ENCODE peak calls at places on chromosomes 2 and 18, in five cellular contexts. E is Right ventricle myocardium superior; J is AG04450; L is stimulated activated CD4-positive, alpha-beta T cell treated with anti-CD3 and anti-CD28 coated beads, TNF-alpha, amount 100 ng/mL, for 1 hour; U is activated naive CD4-positive, alpha-beta T cell treated with Interleukin-2 at 50 U/mL for 16 hours. C is an unnamed sample.

GRCh38 chr18:75896865-75897264 is 469.4 kb upstream of the SMIM21 start:
- DNase-seq in E (no peak), J (no peak), L (no peak), U (no peak), C (no peak)

GRCh38 chr2:158973111-158973510 is 4.7 kb downstream of the TANC1 start:
- DNase-seq in E (no peak), J (no peak), L (no peak), U (no peak), C (no peak)

GRCh38 chr18:73942081-73942625 is 205.5 kb downstream of the FBXO15 start:
- DNase-seq in E (no peak), J (no peak), L (no peak), U (no peak), C (no peak)

GRCh38 chr18:32093106-32093511 is 1.4 kb downstream of the RNF138 start:
- DNase-seq in E (peak), J (peak), L (peak), U (peak), C (peak)

GRCh38 chr18:23231340-23232021 is 96.2 kb downstream of the CABLES1 start:
- DNase-seq in E (peak), J (peak), L (peak), U (peak), C (peak)

GRCh38 chr18:6546229-6546628 is 131.5 kb upstream of the L3MBTL4 start:
- DNase-seq in E (no peak), J (no peak), L (no peak), U (no peak), C (no peak)

GRCh38 chr2:113842919-113843736 is 46.8 kb upstream of the ACTR3 start:
- DNase-seq in E (no peak), J (no peak), L (no peak), U (no peak), C (no peak)

GRCh38 chr18:78713064-78713463 is 266.6 kb upstream of the SALL3 start:
- DNase-seq in E (no peak), J (no peak), L (no peak), U (no peak), C (no peak)

GRCh38 chr18:318791-319291 is 51.0 kb upstream of the THOC1 start:
- DNase-seq in E (no peak), J (no peak), L (no peak), U (no peak), C (no peak)

GRCh38 chr2:386406-387103 is 98.7 kb upstream of the ALKAL2 start:
- DNase-seq in E (no peak), J (no peak), L (no peak), U (no peak), C (no peak)

GRCh38 chr2:158968396-158969161 is at the start of gene TANC1:
- DNase-seq in E (peak), J (peak), L (peak), U (peak), C (peak)

GRCh38 chr2:144300632-144301031 is 219.3 kb downstream of the ZEB2 start:
- DNase-seq in E (no peak), J (no peak), L (no peak), U (no peak), C (no peak)

GRCh38 chr2:7844414-7844961 is 837.4 kb upstream of the ID2 start:
- DNase-seq in E (no peak), J (no peak), L (no peak), U (no peak), C (no peak)

GRCh38 chr2:60555066-60555793 is 1.8 kb upstream of the BCL11A start:
- DNase-seq in E (peak), J (peak), L (no peak), U (peak), C (no peak)

GRCh38 chr2:226615891-226616290 is 183.7 kb downstream of the IRS1 start:
- DNase-seq in E (no peak), J (no peak), L (no peak), U (no peak), C (no peak)

GRCh38 chr18:37481491-37481890 is 84.1 kb downstream of the CELF4 start:
- DNase-seq in E (no peak), J (no peak), L (no peak), U (no peak), C (no peak)

GRCh38 chr2:120765911-120766757 is 30.5 kb downstream of the GLI2 start:
- DNase-seq in E (peak), J (peak), L (no peak), U (no peak), C (no peak)

GRCh38 chr2:197195591-197195990 is 115.0 kb downstream of the ANKRD44 start:
- DNase-seq in E (no peak), J (no peak), L (no peak), U (no peak), C (no peak)

GRCh38 chr18:51098082-51098481 is 68.1 kb downstream of the SMAD4 start:
- DNase-seq in E (no peak), J (no peak), L (no peak), U (no peak), C (no peak)

GRCh38 chr2:74428675-74429074 is 7.1 kb downstream of the WDR54 start:
- DNase-seq in E (no peak), J (no peak), L (no peak), U (no peak), C (no peak)

GRCh38 chr2:239675856-239676715 is 275.3 kb upstream of the HDAC4 start:
- DNase-seq in E (peak), J (no peak), L (no peak), U (no peak), C (no peak)

GRCh38 chr18:79484661-79485621 is 89.2 kb downstream of the NFATC1 start:
- DNase-seq in E (peak), J (peak), L (no peak), U (no peak), C (no peak)

GRCh38 chr2:25286025-25286400 is 55.7 kb downstream of the DNMT3A start:
- DNase-seq in E (no peak), J (no peak), L (peak), U (peak), C (no peak)

GRCh38 chr2:74441690-74442482 is at the start of gene RTKN:
- DNase-seq in E (peak), J (no peak), L (no peak), U (peak), C (no peak)

GRCh38 chr2:38417745-38418689 is 40.9 kb upstream of the ATL2 start:
- DNase-seq in E (no peak), J (no peak), L (no peak), U (no peak), C (no peak)

GRCh38 chr2:201858781-201859180 is 52.4 kb downstream of the CDK15 start:
- DNase-seq in E (no peak), J (no peak), L (peak), U (peak), C (no peak)

GRCh38 chr2:8046849-8047248 is 635.0 kb upstream of the ID2 start:
- DNase-seq in E (no peak), J (no peak), L (no peak), U (no peak), C (no peak)

GRCh38 chr2:92073815-92074548 is 2797.2 kb upstream of the TEKT4 start:
- DNase-seq in E (peak), J (no peak), L (no peak), U (no peak), C (no peak)

GRCh38 chr2:173150087-173150486 is 74.4 kb downstream of the MAP3K20 start:
- DNase-seq in E (no peak), J (no peak), L (no peak), U (no peak), C (no peak)

GRCh38 chr2:241217320-241218031 is 29.0 kb downstream of the ANO7 start:
- DNase-seq in E (peak), J (no peak), L (peak), U (peak), C (no peak)

GRCh38 chr2:39141346-39142011 is 20.6 kb upstream of the SOS1 start:
- DNase-seq in E (no peak), J (no peak), L (no peak), U (no peak), C (no peak)

GRCh38 chr2:207953354-207953753 is 72.0 kb downstream of the PLEKHM3 start:
- DNase-seq in E (no peak), J (no peak), L (no peak), U (no peak), C (no peak)

GRCh38 chr2:118309201-118310015 is 221.1 kb downstream of the INSIG2 start:
- DNase-seq in E (no peak), J (no peak), L (no peak), U (no peak), C (no peak)

GRCh38 chr2:145108959-145109710 is 589.2 kb upstream of the ZEB2 start:
- DNase-seq in E (no peak), J (no peak), L (no peak), U (no peak), C (no peak)